ENCODE peak calls at places on chromosome 20, in nine cellular contexts. One of them, this sample, is unnamed.

GRCh38 chr20:57522380-57522973 is 2.5 kb downstream of the CTCFL start:
- DNase-seq in bronchial epithelial cell: no peak
- DNase-seq in cardiac muscle cell: no peak
- DNase-seq in NB4: no peak
- DNase-seq in astrocyte of the cerebellum: no peak
- DNase-seq in esophagus squamous epithelium: no peak
- DNase-seq in epithelial cell of esophagus: no peak
- DNase-seq in uterus: no peak
- DNase-seq in fibroblast of lung: no peak
- DNase-seq in this sample: no peak

GRCh38 chr20:45138451-45139300 is 14.4 kb upstream of the WFDC12 start:
- DNase-seq in bronchial epithelial cell: peak; percentile 72
- DNase-seq in fibroblast of lung: no peak
- DNase-seq in esophagus squamous epithelium: no peak
- DNase-seq in NB4: peak; percentile 79
- DNase-seq in uterus: no peak
- DNase-seq in cardiac muscle cell: peak; percentile 38
- DNase-seq in astrocyte of the cerebellum: no peak
- DNase-seq in epithelial cell of esophagus: peak; percentile 84
- DNase-seq in this sample: peak; percentile 16

GRCh38 chr20:56631990-56632327 is 2.9 kb downstream of the TFAP2C start:
- DNase-seq in bronchial epithelial cell: no peak
- DNase-seq in fibroblast of lung: no peak
- DNase-seq in epithelial cell of esophagus: peak; percentile 19
- DNase-seq in esophagus squamous epithelium: no peak
- DNase-seq in astrocyte of the cerebellum: no peak
- DNase-seq in cardiac muscle cell: no peak
- DNase-seq in NB4: no peak
- DNase-seq in uterus: no peak
- DNase-seq in this sample: no peak

GRCh38 chr20:36802326-36803223 is 29.0 kb upstream of the DSN1 start:
- DNase-seq in fibroblast of lung: peak; percentile 75
- DNase-seq in esophagus squamous epithelium: no peak
- DNase-seq in uterus: no peak
- DNase-seq in epithelial cell of esophagus: peak; percentile 32
- DNase-seq in NB4: peak; percentile 34
- DNase-seq in bronchial epithelial cell: peak; percentile 12
- DNase-seq in astrocyte of the cerebellum: peak; percentile 38
- DNase-seq in cardiac muscle cell: no peak
- DNase-seq in this sample: peak; percentile 79

GRCh38 chr20:34017610-34018009 is 23.9 kb downstream of the RALY start:
- DNase-seq in epithelial cell of esophagus: peak; percentile 96
- DNase-seq in astrocyte of the cerebellum: peak; percentile 65
- DNase-seq in NB4: no peak
- DNase-seq in cardiac muscle cell: no peak
- DNase-seq in uterus: no peak
- DNase-seq in bronchial epithelial cell: peak; percentile 95
- DNase-seq in esophagus squamous epithelium: no peak
- DNase-seq in fibroblast of lung: peak; percentile 98
- DNase-seq in this sample: peak; percentile 31

GRCh38 chr20:4569882-4570281 is 151.8 kb upstream of the PRND start:
- DNase-seq in bronchial epithelial cell: no peak
- DNase-seq in fibroblast of lung: no peak
- DNase-seq in uterus: no peak
- DNase-seq in NB4: no peak
- DNase-seq in esophagus squamous epithelium: no peak
- DNase-seq in cardiac muscle cell: no peak
- DNase-seq in astrocyte of the cerebellum: no peak
- DNase-seq in epithelial cell of esophagus: no peak
- DNase-seq in this sample: no peak

GRCh38 chr20:45377191-45377775 is 842 bp downstream of the TP53TG5 start:
- DNase-seq in cardiac muscle cell: no peak
- DNase-seq in astrocyte of the cerebellum: no peak
- DNase-seq in fibroblast of lung: no peak
- DNase-seq in epithelial cell of esophagus: no peak
- DNase-seq in uterus: no peak
- DNase-seq in esophagus squamous epithelium: no peak
- DNase-seq in bronchial epithelial cell: no peak
- DNase-seq in NB4: no peak
- DNase-seq in this sample: no peak

GRCh38 chr20:59318201-59318790 is 17.9 kb downstream of the EDN3 start:
- DNase-seq in cardiac muscle cell: no peak
- DNase-seq in fibroblast of lung: no peak
- DNase-seq in astrocyte of the cerebellum: no peak
- DNase-seq in NB4: no peak
- DNase-seq in uterus: no peak
- DNase-seq in epithelial cell of esophagus: no peak
- DNase-seq in esophagus squamous epithelium: no peak
- DNase-seq in bronchial epithelial cell: no peak
- DNase-seq in this sample: no peak

GRCh38 chr20:33673411-33674293 is 576 bp downstream of the NECAB3 start:
- DNase-seq in epithelial cell of esophagus: no peak
- DNase-seq in cardiac muscle cell: no peak
- DNase-seq in astrocyte of the cerebellum: no peak
- DNase-seq in esophagus squamous epithelium: no peak
- DNase-seq in fibroblast of lung: peak; percentile 37
- DNase-seq in NB4: peak; percentile 31
- DNase-seq in uterus: peak; percentile 37
- DNase-seq in bronchial epithelial cell: no peak
- DNase-seq in this sample: no peak

GRCh38 chr20:44009679-44009992 is 95.0 kb downstream of the TOX2 start:
- DNase-seq in esophagus squamous epithelium: no peak
- DNase-seq in NB4: no peak
- DNase-seq in uterus: no peak
- DNase-seq in fibroblast of lung: no peak
- DNase-seq in cardiac muscle cell: no peak
- DNase-seq in bronchial epithelial cell: no peak
- DNase-seq in astrocyte of the cerebellum: no peak
- DNase-seq in epithelial cell of esophagus: no peak
- DNase-seq in this sample: no peak

GRCh38 chr20:38883981-38884733 is 42.1 kb upstream of the FAM83D start:
- DNase-seq in esophagus squamous epithelium: no peak
- DNase-seq in cardiac muscle cell: no peak
- DNase-seq in epithelial cell of esophagus: no peak
- DNase-seq in uterus: no peak
- DNase-seq in fibroblast of lung: no peak
- DNase-seq in NB4: peak; percentile 52
- DNase-seq in bronchial epithelial cell: no peak
- DNase-seq in astrocyte of the cerebellum: no peak
- DNase-seq in this sample: no peak

DNA sequence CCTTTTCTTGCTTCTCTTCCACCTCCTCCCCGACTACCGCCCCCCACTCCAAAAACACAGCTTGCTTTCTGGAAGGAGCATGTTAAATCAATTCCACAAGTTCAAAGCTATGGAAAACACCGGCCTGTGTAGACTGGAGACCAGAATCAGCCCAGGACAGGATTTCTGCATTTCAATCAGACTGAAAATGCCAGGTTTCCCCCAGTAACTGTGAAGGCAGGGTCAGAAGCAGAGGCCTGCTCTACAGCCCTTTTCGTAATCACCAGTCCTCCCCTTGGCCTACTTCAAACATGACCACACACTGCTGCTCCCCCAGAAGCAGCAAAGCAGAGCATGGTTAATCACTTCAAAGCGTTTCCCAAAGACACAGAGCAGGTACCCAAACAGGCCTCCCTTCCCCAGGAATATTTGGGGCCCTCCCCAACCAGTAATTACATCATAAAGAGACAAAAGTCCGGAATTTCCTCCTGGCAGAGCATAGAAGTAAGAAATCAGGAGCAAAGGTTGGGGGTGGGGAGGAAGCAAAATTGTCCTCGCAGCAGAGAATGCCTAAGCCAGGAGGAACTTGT is 38.4 kb downstream of the ZMYND8 start:
- DNase-seq in cardiac muscle cell: peak; percentile 21
- DNase-seq in astrocyte of the cerebellum: no peak
- DNase-seq in fibroblast of lung: peak; percentile 80
- DNase-seq in NB4: peak; percentile 77
- DNase-seq in epithelial cell of esophagus: peak; percentile 70
- DNase-seq in esophagus squamous epithelium: no peak
- DNase-seq in bronchial epithelial cell: peak; percentile 77
- DNase-seq in uterus: peak; percentile 66
- DNase-seq in this sample: peak; percentile 88
- H3K4me3 ChIP-seq in cardiac muscle cell: no peak overlapping the region
- H3K4me3 ChIP-seq in astrocyte of the cerebellum: peak overlapping the region; percentile 11
- H3K4me3 ChIP-seq in fibroblast of lung: peak overlapping the region; percentile 4
- H3K4me3 ChIP-seq in NB4: peak overlapping the region; percentile 0
- H3K4me3 ChIP-seq in epithelial cell of esophagus: peak overlapping the region; percentile 36
- H3K4me3 ChIP-seq in esophagus squamous epithelium: peak overlapping the region; percentile 35
- H3K4me3 ChIP-seq in bronchial epithelial cell: peak overlapping the region; percentile 23
- H3K4me3 ChIP-seq in uterus: no peak overlapping the region
- H3K4me3 ChIP-seq in this sample: peak overlapping the region; percentile 45

GRCh38 chr20:48416002-48416401 is 411.8 kb downstream of the PREX1 start:
- DNase-seq in epithelial cell of esophagus: no peak
- DNase-seq in bronchial epithelial cell: no peak
- DNase-seq in fibroblast of lung: no peak
- DNase-seq in esophagus squamous epithelium: no peak
- DNase-seq in uterus: no peak
- DNase-seq in cardiac muscle cell: no peak
- DNase-seq in astrocyte of the cerebellum: no peak
- DNase-seq in NB4: no peak
- DNase-seq in this sample: no peak

GRCh38 chr20:48419173-48419572 is 408.6 kb downstream of the PREX1 start:
- DNase-seq in uterus: no peak
- DNase-seq in astrocyte of the cerebellum: no peak
- DNase-seq in fibroblast of lung: no peak
- DNase-seq in bronchial epithelial cell: no peak
- DNase-seq in esophagus squamous epithelium: no peak
- DNase-seq in cardiac muscle cell: no peak
- DNase-seq in NB4: no peak
- DNase-seq in epithelial cell of esophagus: no peak
- DNase-seq in this sample: no peak

GRCh38 chr20:48425776-48426175 is 402.0 kb downstream of the PREX1 start:
- DNase-seq in uterus: no peak
- DNase-seq in cardiac muscle cell: no peak
- DNase-seq in NB4: no peak
- DNase-seq in fibroblast of lung: no peak
- DNase-seq in esophagus squamous epithelium: no peak
- DNase-seq in bronchial epithelial cell: no peak
- DNase-seq in epithelial cell of esophagus: no peak
- DNase-seq in astrocyte of the cerebellum: no peak
- DNase-seq in this sample: no peak

GRCh38 chr20:48422242-48422960 is 405.4 kb downstream of the PREX1 start:
- DNase-seq in fibroblast of lung: no peak
- DNase-seq in bronchial epithelial cell: no peak
- DNase-seq in esophagus squamous epithelium: no peak
- DNase-seq in NB4: no peak
- DNase-seq in astrocyte of the cerebellum: no peak
- DNase-seq in cardiac muscle cell: no peak
- DNase-seq in epithelial cell of esophagus: no peak
- DNase-seq in uterus: no peak
- DNase-seq in this sample: no peak

GRCh38 chr20:48421547-48421946 is 406.3 kb downstream of the PREX1 start:
- DNase-seq in bronchial epithelial cell: no peak
- DNase-seq in epithelial cell of esophagus: no peak
- DNase-seq in cardiac muscle cell: no peak
- DNase-seq in astrocyte of the cerebellum: no peak
- DNase-seq in NB4: no peak
- DNase-seq in uterus: no peak
- DNase-seq in fibroblast of lung: no peak
- DNase-seq in esophagus squamous epithelium: no peak
- DNase-seq in this sample: no peak
- TF ChIP-seq CTCF in bronchial epithelial cell: no peak
- TF ChIP-seq CTCF in epithelial cell of esophagus: no peak
- TF ChIP-seq CTCF in cardiac muscle cell: no peak
- TF ChIP-seq CTCF in astrocyte of the cerebellum: no peak
- TF ChIP-seq CTCF in NB4: peak; percentile 15
- TF ChIP-seq CTCF in uterus: no peak
- TF ChIP-seq CTCF in fibroblast of lung: no peak
- TF ChIP-seq CTCF in esophagus squamous epithelium: no peak
- TF ChIP-seq CTCF in this sample: no peak

DNA sequence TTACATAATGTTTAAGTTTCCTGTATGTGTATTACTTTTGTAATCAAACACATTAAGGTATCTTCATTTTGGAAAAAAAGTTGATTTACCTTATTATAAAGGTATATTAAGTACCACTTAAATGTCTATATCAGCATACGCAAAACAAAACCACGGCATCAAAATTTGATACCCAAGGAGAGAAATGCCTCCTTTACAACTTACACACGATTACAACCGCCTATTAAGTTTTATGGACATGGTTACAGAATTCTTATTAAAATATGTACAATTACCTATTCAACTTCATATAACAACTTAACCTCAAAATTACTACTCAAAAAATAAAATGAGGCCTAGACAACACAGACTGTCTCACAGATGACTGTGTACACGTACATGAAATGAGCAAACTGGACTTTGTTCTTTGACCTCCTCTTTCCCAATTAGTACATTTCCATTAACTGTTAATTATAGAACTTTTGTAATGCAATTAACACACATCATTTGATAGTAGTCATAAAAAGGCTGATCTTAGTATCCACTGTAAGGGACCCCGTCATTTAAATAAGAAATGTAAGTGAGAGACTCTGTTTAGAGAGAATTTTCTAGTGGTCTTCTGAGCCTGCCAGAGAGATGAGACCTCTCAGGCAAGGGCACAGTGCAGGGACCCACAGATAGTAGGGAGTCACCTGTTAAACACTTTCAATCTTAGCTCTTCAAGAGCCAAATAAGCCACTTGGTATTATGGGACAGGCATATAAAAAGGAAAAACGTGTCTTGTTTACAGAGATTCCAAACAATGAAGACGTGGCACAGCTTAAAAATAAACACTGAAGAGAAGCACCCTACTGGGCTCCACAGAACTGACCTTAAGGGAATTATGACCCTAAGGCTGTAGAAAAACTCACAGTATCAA is 2.4 kb downstream of the DIDO1 start:
- DNase-seq in esophagus squamous epithelium: no peak
- DNase-seq in fibroblast of lung: no peak
- DNase-seq in uterus: no peak
- DNase-seq in NB4: no peak
- DNase-seq in epithelial cell of esophagus: no peak
- DNase-seq in cardiac muscle cell: no peak
- DNase-seq in bronchial epithelial cell: no peak
- DNase-seq in astrocyte of the cerebellum: no peak
- DNase-seq in this sample: no peak
- H3K4me3 ChIP-seq in esophagus squamous epithelium: peak overlapping the region; percentile 96
- H3K4me3 ChIP-seq in fibroblast of lung: peak overlapping the region; percentile 90
- H3K4me3 ChIP-seq in uterus: peak overlapping the region; percentile 82
- H3K4me3 ChIP-seq in NB4: peak overlapping the region; percentile 79
- H3K4me3 ChIP-seq in epithelial cell of esophagus: peak overlapping the region; percentile 93
- H3K4me3 ChIP-seq in cardiac muscle cell: no peak overlapping the region
- H3K4me3 ChIP-seq in bronchial epithelial cell: peak overlapping the region; percentile 75
- H3K4me3 ChIP-seq in astrocyte of the cerebellum: peak overlapping the region; percentile 93
- H3K4me3 ChIP-seq in this sample: peak overlapping the region; percentile 92

DNA sequence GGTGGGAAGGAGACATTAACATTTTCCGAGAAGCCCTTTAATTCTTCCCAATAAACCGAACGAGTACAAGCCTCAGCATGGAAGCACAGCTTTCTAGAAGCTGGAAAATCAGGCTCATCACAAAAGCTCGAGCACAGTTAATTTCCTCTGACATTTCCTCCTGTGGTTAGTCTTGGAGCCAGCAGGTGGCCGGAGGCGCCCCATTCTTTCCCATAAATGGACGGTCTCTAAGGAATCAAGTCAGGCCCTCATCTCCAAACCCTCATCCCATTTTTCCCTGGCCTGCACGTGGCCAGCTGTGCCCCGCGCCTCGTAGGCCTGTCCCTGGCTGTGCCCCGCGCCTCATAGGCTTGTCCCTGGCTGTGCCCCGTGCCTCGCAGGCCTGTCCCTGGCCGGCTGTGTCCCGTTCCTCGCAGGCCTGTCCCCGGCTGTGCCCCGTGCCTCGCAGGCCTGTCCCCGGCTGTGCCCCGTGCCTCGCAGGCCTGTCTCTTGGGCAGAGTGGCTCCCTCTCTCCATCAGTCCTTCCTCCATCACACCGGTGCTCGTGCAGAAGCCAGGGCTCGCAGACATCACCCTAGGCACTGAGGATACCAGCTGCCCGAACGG is 19.7 kb upstream of the NTSR1 start:
- DNase-seq in cardiac muscle cell: peak; percentile 24
- DNase-seq in fibroblast of lung: peak; percentile 21
- DNase-seq in uterus: no peak
- DNase-seq in bronchial epithelial cell: no peak
- DNase-seq in epithelial cell of esophagus: peak; percentile 39
- DNase-seq in astrocyte of the cerebellum: peak; percentile 4
- DNase-seq in NB4: no peak
- DNase-seq in esophagus squamous epithelium: no peak
- DNase-seq in this sample: no peak
- TF ChIP-seq CTCF in cardiac muscle cell: peak; percentile 5
- TF ChIP-seq CTCF in fibroblast of lung: no peak
- TF ChIP-seq CTCF in uterus: no peak
- TF ChIP-seq CTCF in bronchial epithelial cell: peak; percentile 24
- TF ChIP-seq CTCF in epithelial cell of esophagus: peak; percentile 35
- TF ChIP-seq CTCF in astrocyte of the cerebellum: peak; percentile 15
- TF ChIP-seq CTCF in NB4: no peak
- TF ChIP-seq CTCF in esophagus squamous epithelium: peak; percentile 8
- TF ChIP-seq CTCF in this sample: no peak

This sample was measured in cardiac fibroblast.